ENCODE peak calls at places on chromosomes 7 and 10, in ten cellular contexts. C is MM.1S, F is AG10803, U is heart right ventricle, X is AG04450, I is fibroblast of lung, K is fibroblast of villous mesenchyme, G is BE2C, L is cardiac fibroblast, V is aorta. B is an unnamed sample.
A peak's percentile ranks its signal among the peaks of the same experiment; 100 is the strongest.

GRCh38 chr7:22729180-22729579 is 2.2 kb downstream of the IL6 start:
- DNase-seq in C (no peak), F (peak; percentile 25), U (no peak), X (no peak), I (peak; percentile 15), K (no peak), G (no peak), L (no peak), V (no peak), B (no peak)

GRCh38 chr7:133015879-133016278 is 66.0 kb downstream of the CHCHD3 start:
- DNase-seq in C (no peak), F (no peak), U (no peak), X (no peak), I (no peak), K (no peak), G (no peak), L (no peak), V (no peak), B (no peak)

GRCh38 chr7:30038182-30038980 is 10.2 kb downstream of the PLEKHA8 start:
- DNase-seq in C (no peak), F (peak; percentile 79), U (no peak), X (no peak), I (no peak), K (peak; percentile 79), G (no peak), L (no peak), V (no peak), B (no peak)

GRCh38 chr7:3957735-3958491 is 656.9 kb downstream of the SDK1 start:
- DNase-seq in C (no peak), F (no peak), U (no peak), X (no peak), I (no peak), K (no peak), G (no peak), L (no peak), V (no peak), B (no peak)

GRCh38 chr10:2915412-2915811 is 151.9 kb upstream of the PFKP start:
- DNase-seq in C (no peak), F (no peak), U (no peak), X (no peak), I (no peak), K (no peak), G (no peak), L (no peak), V (no peak), B (no peak)

GRCh38 chr10:21528452-21529235 is 3.2 kb upstream of the SKIDA1 start:
- DNase-seq in C (no peak), F (no peak), U (no peak), X (no peak), I (peak; percentile 76), K (peak; percentile 19), G (no peak), L (no peak), V (no peak), B (no peak)

GRCh38 chr10:79219276-79219957 is 127.9 kb upstream of the PPIF start:
- DNase-seq in C (no peak), F (no peak), U (no peak), X (no peak), I (no peak), K (peak; percentile 38), G (no peak), L (no peak), V (no peak), B (no peak)

GRCh38 chr10:33365871-33366411 is 31.5 kb upstream of the NRP1 start:
- DNase-seq in C (no peak), F (peak; percentile 90), U (no peak), X (peak; percentile 76), I (peak; percentile 99), K (peak; percentile 83), G (no peak), L (peak; percentile 98), V (no peak), B (peak; percentile 96)

GRCh38 chr7:95599069-95599468 is 2.8 kb upstream of the PDK4 start:
- DNase-seq in C (no peak), F (no peak), U (no peak), X (no peak), I (no peak), K (no peak), G (no peak), L (peak; percentile 24), V (no peak), B (no peak)

GRCh38 chr10:18359839-18360238 is 219.6 kb downstream of the CACNB2 start:
- DNase-seq in C (no peak), F (no peak), U (no peak), X (no peak), I (no peak), K (no peak), G (no peak), L (no peak), V (no peak), B (no peak)

GRCh38 chr10:71750124-71750841 is 23.0 kb downstream of the VSIR start:
- DNase-seq in C (no peak), F (no peak), U (no peak), X (no peak), I (no peak), K (no peak), G (no peak), L (no peak), V (no peak), B (no peak)

GRCh38 chr7:2151801-2152612 is 80.7 kb downstream of the MAD1L1 start:
- DNase-seq in C (no peak), F (no peak), U (no peak), X (no peak), I (no peak), K (no peak), G (no peak), L (no peak), V (peak; percentile 9), B (no peak)

GRCh38 chr10:96304241-96304640 is at the start of gene DNTT:
- DNase-seq in C (no peak), F (no peak), U (no peak), X (no peak), I (no peak), K (no peak), G (no peak), L (no peak), V (no peak), B (no peak)

GRCh38 chr10:96298362-96298761 is 5.9 kb upstream of the DNTT start:
- DNase-seq in C (no peak), F (no peak), U (no peak), X (no peak), I (no peak), K (no peak), G (no peak), L (no peak), V (no peak), B (no peak)

GRCh38 chr10:96301616-96302015 is 2.6 kb upstream of the DNTT start:
- DNase-seq in C (no peak), F (no peak), U (no peak), X (no peak), I (no peak), K (no peak), G (no peak), L (no peak), V (no peak), B (no peak)

GRCh38 chr10:96295475-96295874 is 8.8 kb upstream of the DNTT start:
- DNase-seq in C (no peak), F (no peak), U (no peak), X (no peak), I (no peak), K (no peak), G (no peak), L (no peak), V (no peak), B (no peak)

GRCh38 chr10:96299383-96299782 is 4.9 kb upstream of the DNTT start:
- DNase-seq in C (peak; percentile 25), F (no peak), U (no peak), X (no peak), I (no peak), K (no peak), G (no peak), L (no peak), V (no peak), B (no peak)
- H3K4me3 ChIP-seq in C (no peak overlapping the region), F (no peak overlapping the region), U (no peak overlapping the region), X (no peak overlapping the region), I (no peak overlapping the region), K (no peak overlapping the region), G (no peak overlapping the region), L (no peak overlapping the region), V (no peak overlapping the region), B (no peak overlapping the region)

GRCh38 chr10:88442681-88443080 is 140.4 kb downstream of the RNLS start:
- DNase-seq in C (no peak), F (no peak), U (no peak), X (no peak), I (no peak), K (no peak), G (no peak), L (no peak), V (no peak), B (no peak)

GRCh38 chr10:88437411-88437810 is 145.7 kb downstream of the RNLS start:
- DNase-seq in C (no peak), F (no peak), U (no peak), X (no peak), I (no peak), K (peak; percentile 20), G (no peak), L (no peak), V (no peak), B (no peak)

GRCh38 chr10:88439932-88440331 is 143.2 kb downstream of the RNLS start:
- DNase-seq in C (no peak), F (no peak), U (no peak), X (no peak), I (no peak), K (no peak), G (no peak), L (no peak), V (no peak), B (no peak)

GRCh38 chr10:88440541-88440940 is 142.6 kb downstream of the RNLS start:
- DNase-seq in C (no peak), F (no peak), U (no peak), X (no peak), I (no peak), K (no peak), G (no peak), L (no peak), V (no peak), B (no peak)
- H3K4me3 ChIP-seq in C (no peak overlapping the region), F (no peak overlapping the region), U (no peak overlapping the region), X (no peak overlapping the region), I (no peak overlapping the region), K (no peak overlapping the region), G (no peak overlapping the region), L (no peak overlapping the region), V (no peak overlapping the region), B (no peak overlapping the region)

GRCh38 chr10:123143162-123143824 is 4.6 kb upstream of the HMX2 start:
- DNase-seq in C (no peak), F (no peak), U (no peak), X (no peak), I (no peak), K (no peak), G (no peak), L (no peak), V (no peak), B (no peak)
- H3K4me3 ChIP-seq in C (no peak overlapping the region), F (no peak overlapping the region), U (no peak overlapping the region), X (no peak overlapping the region), I (no peak overlapping the region), K (no peak overlapping the region), G (no peak overlapping the region), L (no peak overlapping the region), V (no peak overlapping the region), B (no peak overlapping the region)

DNA sequence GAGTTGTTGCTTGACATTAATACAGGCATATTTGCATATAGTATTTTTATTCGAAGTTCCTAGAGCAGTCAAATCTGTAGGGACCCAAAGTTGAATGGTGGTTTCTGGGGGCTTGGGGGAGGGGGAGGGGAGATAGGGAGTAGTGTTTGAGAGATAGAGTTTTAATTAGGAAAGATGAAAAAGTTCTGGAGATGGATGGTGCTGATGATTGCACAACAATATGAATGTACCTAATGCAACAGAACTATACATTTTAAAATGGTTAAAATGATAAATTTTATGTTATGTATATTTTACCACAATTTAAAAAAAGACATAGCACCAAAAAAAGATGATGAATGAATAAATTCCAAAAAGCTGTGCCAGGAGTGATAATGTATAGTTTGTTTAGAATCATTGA is 41.8 kb downstream of the STK31 start:
- DNase-seq in C (no peak), F (no peak), U (no peak), X (no peak), I (no peak), K (no peak), G (no peak), L (no peak), V (no peak), B (no peak)
- H3K4me3 ChIP-seq in C (no peak overlapping the region), F (no peak overlapping the region), U (no peak overlapping the region), X (no peak overlapping the region), I (no peak overlapping the region), K (no peak overlapping the region), G (no peak overlapping the region), L (no peak overlapping the region), V (no peak overlapping the region), B (no peak overlapping the region)